ENCODE peak calls at places on chromosomes 6 and 20, in four cellular contexts. Z, I, W and L are unnamed samples.

GRCh38 chr6:41664271-41664670 is 26.0 kb downstream of the MDFI start:
- DNase-seq in Z (no peak), I (no peak), W (no peak), L (no peak)

GRCh38 chr6:21348462-21349195 is 244.9 kb upstream of the SOX4 start:
- DNase-seq in Z (peak), W (peak), I (no peak), L (no peak)

GRCh38 chr20:10314198-10314597 is 95.6 kb downstream of the SNAP25 start:
- DNase-seq in W (peak), Z (no peak), I (no peak), L (no peak)

GRCh38 chr6:43733471-43734293 is 36.3 kb upstream of the VEGFA start:
- DNase-seq in I (no peak), W (no peak), Z (no peak), L (no peak)

GRCh38 chr6:161374971-161375873 is 101.4 kb upstream of the AGPAT4 start:
- DNase-seq in I (no peak), W (peak), Z (peak), L (peak)

GRCh38 chr20:63896136-63896890 is 1.4 kb downstream of the DNAJC5 start:
- DNase-seq in Z (peak), I (peak), W (peak), L (peak)

GRCh38 chr6:119669228-119669627 is 319.7 kb upstream of the MAN1A1 start:
- DNase-seq in Z (no peak), I (no peak), W (no peak), L (no peak)

GRCh38 chr20:38186788-38187221 is 21.7 kb upstream of the TGM2 start:
- DNase-seq in W (peak), Z (no peak), I (no peak), L (peak)

GRCh38 chr6:33126101-33126714 is 50.4 kb downstream of the HLA-DPB1 start:
- DNase-seq in Z (peak), I (peak), W (peak), L (peak)

GRCh38 chr6:20540683-20541082 is 6.4 kb downstream of the CDKAL1 start:
- DNase-seq in Z (no peak), W (no peak), I (no peak), L (peak)

GRCh38 chr6:159761135-159761872 is 541 bp upstream of the ACAT2 start:
- DNase-seq in I (no peak), W (peak), Z (peak), L (peak)

GRCh38 chr6:23403458-23403857 is 722.6 kb upstream of the NRSN1 start:
- DNase-seq in W (no peak), Z (no peak), I (no peak), L (peak)